ENCODE peak calls at places on chromosomes 3 and 15, in four cellular contexts. One of them, this sample, is unnamed.

GRCh38 chr3:161273589-161274218 is 52.6 kb downstream of the NMD3 start:
- DNase-seq in Calu3: peak; percentile 47
- DNase-seq in upper lobe of right lung: no peak
- DNase-seq in AG09319: no peak
- DNase-seq in this sample: no peak

GRCh38 chr3:136734382-136735070 is 17.7 kb downstream of the STAG1 start:
- DNase-seq in Calu3: no peak
- DNase-seq in upper lobe of right lung: no peak
- DNase-seq in AG09319: no peak
- DNase-seq in this sample: no peak

GRCh38 chr15:48683991-48684765 is 38.7 kb upstream of the FBN1 start:
- DNase-seq in Calu3: no peak
- DNase-seq in upper lobe of right lung: no peak
- DNase-seq in AG09319: no peak
- DNase-seq in this sample: no peak

GRCh38 chr3:170622369-170623159 is 36.7 kb upstream of the SLC7A14 start:
- DNase-seq in Calu3: no peak
- DNase-seq in upper lobe of right lung: no peak
- DNase-seq in AG09319: peak; percentile 97
- DNase-seq in this sample: no peak

GRCh38 chr3:48960841-48961413 is 29.1 kb upstream of the P4HTM start:
- DNase-seq in Calu3: no peak
- DNase-seq in upper lobe of right lung: no peak
- DNase-seq in AG09319: no peak
- DNase-seq in this sample: no peak

GRCh38 chr3:105752791-105753415 is 115.9 kb downstream of the CBLB start:
- DNase-seq in Calu3: no peak
- DNase-seq in upper lobe of right lung: no peak
- DNase-seq in AG09319: no peak
- DNase-seq in this sample: no peak

GRCh38 chr3:110550511-110550910 is 521.1 kb upstream of the NECTIN3 start:
- DNase-seq in Calu3: no peak
- DNase-seq in upper lobe of right lung: no peak
- DNase-seq in AG09319: no peak
- DNase-seq in this sample: no peak

GRCh38 chr15:38041576-38041975 is 107.1 kb downstream of the TMCO5A start:
- DNase-seq in Calu3: no peak
- DNase-seq in upper lobe of right lung: no peak
- DNase-seq in AG09319: no peak
- DNase-seq in this sample: no peak

GRCh38 chr3:77323616-77324015 is 283.7 kb downstream of the ROBO2 start:
- DNase-seq in Calu3: no peak
- DNase-seq in upper lobe of right lung: no peak
- DNase-seq in AG09319: no peak
- DNase-seq in this sample: no peak

GRCh38 chr3:48945856-48946549 is 27.4 kb downstream of the ARIH2 start:
- DNase-seq in Calu3: no peak
- DNase-seq in upper lobe of right lung: no peak
- DNase-seq in AG09319: no peak
- DNase-seq in this sample: no peak

GRCh38 chr15:52790941-52791751 is 1.0 kb upstream of the ONECUT1 start:
- DNase-seq in Calu3: no peak
- DNase-seq in upper lobe of right lung: no peak
- DNase-seq in AG09319: no peak
- DNase-seq in this sample: no peak

GRCh38 chr3:23304424-23304823 is 101.3 kb downstream of the UBE2E2 start:
- DNase-seq in Calu3: no peak
- DNase-seq in upper lobe of right lung: no peak
- DNase-seq in AG09319: no peak
- DNase-seq in this sample: no peak

GRCh38 chr3:146325170-146325569 is 74.3 kb upstream of the PLSCR4 start:
- DNase-seq in Calu3: no peak
- DNase-seq in upper lobe of right lung: no peak
- DNase-seq in AG09319: no peak
- DNase-seq in this sample: no peak

GRCh38 chr3:119294889-119295769 is 946 bp downstream of the ARHGAP31 start:
- DNase-seq in Calu3: no peak
- DNase-seq in upper lobe of right lung: peak; percentile 70
- DNase-seq in AG09319: no peak
- DNase-seq in this sample: peak; percentile 47

GRCh38 chr15:73957785-73958184 is 31.5 kb downstream of the LOXL1 start:
- DNase-seq in Calu3: no peak
- DNase-seq in upper lobe of right lung: no peak
- DNase-seq in AG09319: no peak
- DNase-seq in this sample: no peak

GRCh38 chr15:74240002-74240568 is 4.0 kb downstream of the CCDC33 start:
- DNase-seq in Calu3: peak; percentile 97
- DNase-seq in upper lobe of right lung: peak; percentile 90
- DNase-seq in AG09319: peak; percentile 52
- DNase-seq in this sample: no peak

GRCh38 chr3:161323926-161324621 is 47.2 kb downstream of the SPTSSB start:
- DNase-seq in Calu3: no peak
- DNase-seq in upper lobe of right lung: no peak
- DNase-seq in AG09319: no peak
- DNase-seq in this sample: no peak

GRCh38 chr3:192372001-192372400 is 355.3 kb downstream of the FGF12 start:
- DNase-seq in Calu3: no peak
- DNase-seq in upper lobe of right lung: no peak
- DNase-seq in AG09319: no peak
- DNase-seq in this sample: no peak

GRCh38 chr3:122947086-122947611 is 80.4 kb downstream of the SEMA5B start:
- DNase-seq in Calu3: no peak
- DNase-seq in upper lobe of right lung: no peak
- DNase-seq in AG09319: no peak
- DNase-seq in this sample: no peak

GRCh38 chr3:74621581-74621980 is 7.1 kb upstream of the CNTN3 start:
- DNase-seq in Calu3: no peak
- DNase-seq in upper lobe of right lung: no peak
- DNase-seq in AG09319: no peak
- DNase-seq in this sample: no peak

GRCh38 chr3:62237296-62237948 is 135.9 kb downstream of the FEZF2 start:
- DNase-seq in Calu3: no peak
- DNase-seq in upper lobe of right lung: no peak
- DNase-seq in AG09319: no peak
- DNase-seq in this sample: no peak

GRCh38 chr3:50502225-50502583 is 1.2 kb downstream of the CACNA2D2 start:
- DNase-seq in Calu3: no peak
- DNase-seq in upper lobe of right lung: no peak
- DNase-seq in AG09319: no peak
- DNase-seq in this sample: no peak

GRCh38 chr3:98013428-98014349 is 21.4 kb downstream of the GABRR3 start:
- DNase-seq in Calu3: no peak
- DNase-seq in upper lobe of right lung: no peak
- DNase-seq in AG09319: peak; percentile 57
- DNase-seq in this sample: no peak

GRCh38 chr3:52820741-52821140 is 9.7 kb downstream of the ITIH4 start:
- DNase-seq in Calu3: peak; percentile 49
- DNase-seq in upper lobe of right lung: no peak
- DNase-seq in AG09319: no peak
- DNase-seq in this sample: no peak

GRCh38 chr3:11288786-11289637 is 16.8 kb downstream of the ATG7 start:
- DNase-seq in Calu3: peak; percentile 9
- DNase-seq in upper lobe of right lung: no peak
- DNase-seq in AG09319: peak; percentile 70
- DNase-seq in this sample: no peak

GRCh38 chr3:64319391-64319790 is 94.1 kb upstream of the PRICKLE2 start:
- DNase-seq in Calu3: no peak
- DNase-seq in upper lobe of right lung: no peak
- DNase-seq in AG09319: no peak
- DNase-seq in this sample: no peak
- TF ChIP-seq CTCF in Calu3: no peak
- TF ChIP-seq CTCF in upper lobe of right lung: no peak
- TF ChIP-seq CTCF in AG09319: no peak
- TF ChIP-seq CTCF in this sample: peak; percentile 23

GRCh38 chr15:58212909-58213526 is 74.8 kb downstream of the AQP9 start:
- DNase-seq in Calu3: peak; percentile 53
- DNase-seq in upper lobe of right lung: no peak
- DNase-seq in AG09319: no peak
- DNase-seq in this sample: no peak
- TF ChIP-seq CTCF in Calu3: peak; percentile 51
- TF ChIP-seq CTCF in upper lobe of right lung: peak; percentile 51
- TF ChIP-seq CTCF in AG09319: peak; percentile 72
- TF ChIP-seq CTCF in this sample: peak; percentile 81

DNA sequence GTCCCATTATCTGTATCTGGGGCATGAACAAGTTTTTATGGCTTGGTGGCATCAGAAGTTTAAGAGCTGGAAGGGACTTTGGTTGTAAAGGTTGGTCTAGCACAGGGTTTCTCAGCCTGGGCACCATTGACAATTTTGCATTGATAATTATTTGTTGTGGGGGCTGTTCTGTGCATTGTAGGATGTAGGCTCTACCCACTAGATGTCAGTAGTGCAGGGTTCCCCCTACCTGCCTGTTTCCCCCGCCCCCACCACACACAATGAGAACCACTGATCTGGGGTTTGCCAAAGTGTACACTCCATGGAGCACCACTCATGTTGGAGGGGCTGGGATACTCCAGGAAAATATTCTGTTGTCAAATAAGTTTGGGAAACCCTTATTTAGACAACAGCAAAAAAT is 42.7 kb downstream of the PLCL2 start:
- DNase-seq in Calu3: no peak
- DNase-seq in upper lobe of right lung: no peak
- DNase-seq in AG09319: no peak
- DNase-seq in this sample: no peak
- TF ChIP-seq CTCF in Calu3: no peak
- TF ChIP-seq CTCF in upper lobe of right lung: no peak
- TF ChIP-seq CTCF in AG09319: no peak
- TF ChIP-seq CTCF in this sample: no peak

GRCh38 chr15:67824157-67824899 is 981 bp upstream of the SKOR1 start:
- DNase-seq in Calu3: no peak
- DNase-seq in upper lobe of right lung: no peak
- DNase-seq in AG09319: no peak
- DNase-seq in this sample: peak; percentile 79
- TF ChIP-seq CTCF in Calu3: no peak
- TF ChIP-seq CTCF in upper lobe of right lung: no peak
- TF ChIP-seq CTCF in AG09319: no peak
- TF ChIP-seq CTCF in this sample: no peak

DNA sequence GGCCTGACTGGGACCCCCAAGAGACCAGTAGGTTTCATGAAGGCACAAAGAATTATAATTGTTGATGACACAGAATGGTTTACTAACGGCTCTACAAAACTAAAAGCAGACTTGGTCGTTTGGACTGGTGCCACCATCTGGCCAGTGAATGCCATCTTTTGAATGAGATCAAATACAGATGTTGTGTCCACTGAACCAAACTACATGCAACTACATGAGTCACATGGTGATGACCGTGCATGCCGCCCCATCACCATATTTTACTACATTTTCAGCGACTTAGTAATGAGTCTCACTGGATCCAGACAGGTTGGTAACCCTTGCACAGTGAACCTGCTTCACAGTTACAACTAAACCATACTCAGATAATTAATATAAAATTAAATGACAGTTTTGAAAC is 803.3 kb downstream of the DIPK2A start:
- DNase-seq in Calu3: no peak
- DNase-seq in upper lobe of right lung: no peak
- DNase-seq in AG09319: peak; percentile 40
- DNase-seq in this sample: no peak
- TF ChIP-seq CTCF in Calu3: no peak
- TF ChIP-seq CTCF in upper lobe of right lung: no peak
- TF ChIP-seq CTCF in AG09319: no peak
- TF ChIP-seq CTCF in this sample: peak; percentile 19

GRCh38 chr3:31516757-31517156 is 16.0 kb upstream of the STT3B start:
- DNase-seq in Calu3: no peak
- DNase-seq in upper lobe of right lung: no peak
- DNase-seq in AG09319: no peak
- DNase-seq in this sample: no peak

GRCh38 chr3:31525532-31525931 is 7.2 kb upstream of the STT3B start:
- DNase-seq in Calu3: no peak
- DNase-seq in upper lobe of right lung: no peak
- DNase-seq in AG09319: no peak
- DNase-seq in this sample: no peak

GRCh38 chr3:31521468-31521867 is 11.3 kb upstream of the STT3B start:
- DNase-seq in Calu3: no peak
- DNase-seq in upper lobe of right lung: no peak
- DNase-seq in AG09319: no peak
- DNase-seq in this sample: no peak

GRCh38 chr3:31523543-31523942 is 9.2 kb upstream of the STT3B start:
- DNase-seq in Calu3: no peak
- DNase-seq in upper lobe of right lung: no peak
- DNase-seq in AG09319: no peak
- DNase-seq in this sample: no peak

GRCh38 chr3:31522152-31522551 is 10.6 kb upstream of the STT3B start:
- DNase-seq in Calu3: no peak
- DNase-seq in upper lobe of right lung: no peak
- DNase-seq in AG09319: no peak
- DNase-seq in this sample: no peak
- TF ChIP-seq CTCF in Calu3: no peak
- TF ChIP-seq CTCF in upper lobe of right lung: no peak
- TF ChIP-seq CTCF in AG09319: no peak
- TF ChIP-seq CTCF in this sample: no peak

GRCh38 chr3:115830764-115831395 is 207.6 kb downstream of the GAP43 start:
- DNase-seq in Calu3: no peak
- DNase-seq in upper lobe of right lung: no peak
- DNase-seq in AG09319: no peak
- DNase-seq in this sample: no peak

GRCh38 chr3:115834068-115834467 is 210.8 kb downstream of the GAP43 start:
- DNase-seq in Calu3: no peak
- DNase-seq in upper lobe of right lung: no peak
- DNase-seq in AG09319: no peak
- DNase-seq in this sample: no peak

GRCh38 chr3:115832265-115832664 is 209.0 kb downstream of the GAP43 start:
- DNase-seq in Calu3: no peak
- DNase-seq in upper lobe of right lung: no peak
- DNase-seq in AG09319: no peak
- DNase-seq in this sample: no peak

GRCh38 chr3:115831864-115832263 is 208.6 kb downstream of the GAP43 start:
- DNase-seq in Calu3: no peak
- DNase-seq in upper lobe of right lung: no peak
- DNase-seq in AG09319: no peak
- DNase-seq in this sample: no peak

GRCh38 chr3:115833074-115833473 is 209.8 kb downstream of the GAP43 start:
- DNase-seq in Calu3: no peak
- DNase-seq in upper lobe of right lung: no peak
- DNase-seq in AG09319: no peak
- DNase-seq in this sample: no peak
- TF ChIP-seq CTCF in Calu3: no peak
- TF ChIP-seq CTCF in upper lobe of right lung: no peak
- TF ChIP-seq CTCF in AG09319: no peak
- TF ChIP-seq CTCF in this sample: no peak

This sample was measured in chondrocyte.